ENCODE peak calls at places on chromosomes 2 and 18, in six cellular contexts. U is lung, R is heart left ventricle, H is IMR-90, F is cardiac muscle cell, T is ovary. C is an unnamed sample. For H3K4me1, the result is how much of the 10 kb centered on the place peaks cover.

GRCh38 chr2:174444761-174445160 is 42.1 kb downstream of the GPR155 start:
- DNase-seq in U (no peak), R (no peak), H (no peak), F (no peak), T (no peak), C (no peak)

GRCh38 chr18:8998481-8999217 is 103.8 kb upstream of the NDUFV2 start:
- DNase-seq in U (no peak), R (no peak), H (peak), F (peak), T (no peak), C (no peak)

GRCh38 chr2:27323592-27324285 is 842 bp upstream of the MPV17 start:
- DNase-seq in U (no peak), R (no peak), H (no peak), F (peak), T (no peak), C (no peak)

GRCh38 chr2:173150087-173150486 is 74.4 kb downstream of the MAP3K20 start:
- DNase-seq in U (no peak), R (no peak), H (peak), F (peak), T (no peak), C (no peak)

GRCh38 chr2:182358601-182359000 is 68.2 kb downstream of the PDE1A start:
- DNase-seq in U (no peak), R (no peak), H (no peak), F (no peak), T (no peak), C (no peak)

GRCh38 chr2:127381762-127382161 is 6.0 kb downstream of the MAP3K2 start:
- DNase-seq in U (no peak), R (no peak), H (no peak), F (no peak), T (no peak), C (no peak)

GRCh38 chr2:152330235-152330866 is 4.6 kb upstream of the FMNL2 start:
- DNase-seq in U (no peak), R (no peak), H (no peak), F (no peak), T (no peak), C (no peak)

GRCh38 chr2:219484343-219485200 is 14.1 kb upstream of the GMPPA start:
- DNase-seq in U (no peak), R (no peak), H (no peak), F (no peak), T (no peak), C (no peak)

GRCh38 chr2:200130762-200131166 is 175.4 kb downstream of the MAIP1 start:
- DNase-seq in U (no peak), R (no peak), H (peak), F (no peak), T (no peak), C (no peak)

DNA sequence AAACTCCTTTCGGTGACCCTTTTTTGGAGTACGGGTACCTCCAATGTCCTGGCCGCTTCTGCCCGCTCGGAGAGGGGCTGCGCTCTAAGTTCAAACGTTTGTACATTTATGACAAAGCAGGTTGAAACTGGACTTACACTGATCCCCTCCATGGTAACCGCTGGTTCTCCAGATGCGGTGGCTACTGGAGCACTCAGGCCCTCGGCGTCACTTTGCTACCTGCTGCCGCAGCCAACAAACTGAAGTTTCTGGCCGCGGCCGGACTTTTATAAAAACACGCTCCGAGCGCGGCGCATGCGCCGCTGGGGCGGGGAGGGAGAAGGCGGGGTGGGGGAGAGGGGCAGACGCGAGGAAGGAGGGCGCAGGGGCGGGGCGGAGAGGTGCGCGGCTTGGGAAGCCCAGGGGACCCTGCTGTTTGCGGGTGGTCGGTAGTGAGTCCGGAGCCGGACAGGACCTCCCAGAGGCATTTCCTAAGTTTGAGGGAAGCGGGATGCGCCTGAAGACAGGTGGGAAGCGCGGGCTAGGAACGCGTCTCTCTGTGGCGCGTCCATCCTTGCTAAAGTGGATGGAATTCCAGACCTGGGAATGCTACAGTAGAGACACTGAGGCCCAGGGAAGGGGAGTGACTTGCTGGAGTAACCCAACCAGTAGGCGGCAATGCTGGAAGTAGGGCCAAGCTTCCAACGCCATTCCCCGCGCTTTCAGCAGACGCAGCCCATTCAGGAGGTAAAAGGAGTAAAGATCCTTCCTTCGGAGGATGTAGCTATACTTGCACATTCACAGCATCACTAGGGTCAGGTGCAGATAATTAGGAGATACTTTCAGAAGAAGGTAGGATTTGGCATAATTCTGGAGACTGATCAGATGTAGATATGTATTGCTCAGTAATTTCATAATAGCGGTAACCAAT is at the start of gene CXCR4:
- DNase-seq in U (peak), R (peak), H (peak), F (peak), T (peak), C (peak)
- TF ChIP-seq CTCF in U (no peak), R (no peak), H (no peak), F (peak), T (no peak), C (no peak)

GRCh38 chr18:58225101-58225500 is 181.1 kb downstream of the NEDD4L start:
- DNase-seq in U (no peak), R (no peak), H (no peak), F (no peak), T (no peak), C (no peak)
- H3K4me1 ChIP-seq in U (under half), R (under half), H (under half), F (under half), T (under half), C (under half)

GRCh38 chr2:20051518-20052228 is at the start of gene LAPTM4A:
- DNase-seq in U (peak), R (peak), H (peak), F (peak), T (peak), C (peak)
- TF ChIP-seq CTCF in U (no peak), R (no peak), H (no peak), F (no peak), T (no peak), C (no peak)

DNA sequence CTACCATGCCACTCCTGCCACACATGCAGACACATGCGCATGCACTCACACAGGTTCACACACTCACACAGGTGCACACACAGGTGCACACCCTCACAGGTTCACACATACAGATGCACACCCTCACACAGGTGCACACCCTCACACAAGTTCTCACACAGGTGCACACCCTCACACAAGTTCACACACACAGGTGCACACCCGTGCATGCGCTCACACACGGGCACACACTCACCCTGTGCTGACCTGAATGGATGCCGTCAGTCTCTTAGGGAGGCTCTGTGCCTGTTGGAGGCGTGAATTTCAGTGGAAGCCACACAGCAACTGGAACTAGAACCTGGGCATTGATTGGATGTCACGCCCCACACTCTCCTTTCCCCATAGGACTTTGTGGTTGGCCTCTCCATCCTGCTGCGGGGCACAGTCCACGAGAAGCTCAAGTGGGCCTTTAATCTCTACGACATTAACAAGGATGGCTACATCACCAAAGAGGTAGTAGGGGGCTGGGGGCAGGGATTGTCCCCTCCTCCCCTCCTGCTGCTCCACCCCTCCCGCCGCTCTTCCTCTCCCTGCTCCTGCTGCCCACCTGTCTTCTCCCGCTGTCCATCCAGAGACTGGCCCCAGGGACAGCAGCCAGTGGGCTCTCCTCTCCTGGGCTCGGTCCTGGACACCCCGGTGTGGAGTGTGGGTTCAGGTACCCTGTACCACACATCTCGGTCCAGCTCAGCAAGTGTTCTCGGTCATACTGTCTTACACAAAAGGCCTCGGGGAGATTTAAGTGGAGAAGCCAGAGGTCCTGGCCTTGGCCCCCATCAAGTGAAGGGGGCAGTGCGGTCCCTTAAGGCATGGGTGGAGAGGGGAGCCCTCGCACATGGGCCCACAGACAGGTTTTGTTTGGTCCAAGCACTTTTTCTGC is 21.0 kb upstream of the FAHD2A start:
- DNase-seq in U (no peak), R (no peak), H (no peak), F (no peak), T (no peak), C (no peak)
- H3K4me1 ChIP-seq in U (under half), R (under half), H (under half), F (under half), T (under half), C (under half)

DNA sequence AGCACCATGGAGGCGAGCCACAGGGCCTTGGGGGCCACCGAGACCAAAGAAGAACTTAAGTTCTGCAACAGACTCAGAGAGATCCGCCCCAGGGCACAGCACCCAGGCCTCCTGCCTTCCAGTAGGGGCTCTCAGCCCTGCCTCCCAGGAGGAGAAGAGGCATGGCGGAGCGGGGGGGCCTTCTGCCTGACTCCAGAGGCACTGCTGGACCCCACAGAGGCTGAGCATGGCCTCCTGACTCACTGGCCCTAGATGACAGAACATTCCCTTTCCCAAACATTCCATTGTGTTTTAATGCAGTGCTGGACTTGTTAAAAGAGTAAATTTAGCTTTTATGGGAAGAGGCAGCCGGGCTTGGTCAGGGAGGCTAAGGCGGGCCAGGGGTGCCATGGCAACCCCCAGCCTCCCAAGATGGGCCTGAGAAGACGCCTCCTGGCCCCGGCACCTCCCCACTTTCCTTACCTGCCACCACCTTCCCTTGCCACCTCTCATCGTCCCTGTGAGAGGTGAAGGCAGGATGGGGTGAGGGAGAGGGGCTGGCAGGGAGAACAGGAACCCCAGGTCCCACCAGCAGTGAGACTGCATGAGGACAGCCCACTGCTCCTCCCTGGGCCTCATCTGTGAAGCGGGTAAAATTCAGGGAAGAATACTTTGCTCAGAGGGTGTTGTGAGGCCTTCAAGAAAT is 65.4 kb downstream of the SMAD7 start:
- DNase-seq in U (no peak), R (no peak), H (no peak), F (no peak), T (no peak), C (no peak)
- TF ChIP-seq CTCF in U (no peak), R (no peak), H (no peak), F (no peak), T (no peak), C (no peak)

GRCh38 chr2:240355001-240355891 is 80.2 kb upstream of the GPC1 start:
- DNase-seq in U (no peak), R (no peak), H (peak), F (peak), T (peak), C (no peak)

GRCh38 chr2:240357641-240358012 is 77.8 kb upstream of the GPC1 start:
- DNase-seq in U (no peak), R (no peak), H (no peak), F (no peak), T (no peak), C (no peak)

GRCh38 chr2:240356700-240357640 is 78.5 kb upstream of the GPC1 start:
- DNase-seq in U (no peak), R (no peak), H (no peak), F (no peak), T (no peak), C (no peak)

GRCh38 chr2:240353944-240354343 is 81.5 kb upstream of the GPC1 start:
- DNase-seq in U (no peak), R (no peak), H (no peak), F (no peak), T (no peak), C (no peak)

GRCh38 chr2:240355962-240356361 is 79.5 kb upstream of the GPC1 start:
- DNase-seq in U (no peak), R (no peak), H (no peak), F (no peak), T (peak), C (no peak)
- H3K4me1 ChIP-seq in U (under half), R (under half), H (under half), F (under half), T (under half), C (under half)

DNA sequence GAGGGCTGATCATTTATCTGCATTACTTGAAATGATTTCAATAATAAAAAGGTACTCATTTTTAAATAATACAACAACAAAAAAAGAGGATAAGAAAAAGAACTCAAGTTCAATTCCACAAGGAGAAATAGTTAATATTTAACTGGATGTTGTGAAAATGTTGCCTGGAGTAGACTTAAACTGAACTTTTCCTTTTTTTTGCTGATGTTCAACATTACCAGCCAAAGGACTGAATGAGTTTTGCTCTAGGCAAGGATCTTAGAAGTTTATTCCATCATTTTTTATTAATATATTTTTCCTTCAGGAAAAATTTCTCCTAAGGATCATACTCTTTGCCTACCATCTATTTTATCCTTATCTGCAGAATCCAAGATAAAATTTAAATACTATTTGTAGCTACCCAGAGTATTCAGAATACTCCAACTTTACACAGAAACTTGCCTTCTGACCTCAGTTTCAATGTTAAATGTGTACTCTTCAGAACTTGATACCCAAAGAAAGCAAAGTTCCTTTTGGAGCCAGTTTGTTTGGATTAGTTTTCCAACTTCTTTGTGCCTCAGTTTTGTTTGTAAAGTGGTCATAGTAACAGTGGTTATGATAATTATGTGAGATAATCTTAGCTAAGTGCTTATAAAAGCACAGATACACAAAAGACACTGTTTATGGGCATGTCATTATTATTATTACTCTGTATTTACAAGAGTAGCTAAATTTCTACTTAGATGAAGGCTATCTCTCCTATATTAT is 12.8 kb downstream of the CKAP2L start:
- DNase-seq in U (no peak), R (no peak), H (peak), F (no peak), T (no peak), C (no peak)
- TF ChIP-seq CTCF in U (no peak), R (no peak), H (no peak), F (no peak), T (no peak), C (no peak)